ENCODE peak calls at places on chromosomes 7 and 10, in six cellular contexts. N is IMR-90, B is mammary epithelial cell, J is astrocyte, Q is mesenchymal stem cell, X is Karpas-422. V is an unnamed sample.

GRCh38 chr10:124001391-124002260 is 91.8 kb downstream of the CHST15 start:
- DNase-seq in J (no peak), B (no peak), N (no peak), X (no peak), Q (no peak), V (no peak)

GRCh38 chr7:23226841-23227450 is 19.6 kb upstream of the GPNMB start:
- DNase-seq in Q (no peak), X (no peak), J (no peak), N (no peak), B (no peak), V (no peak)

GRCh38 chr7:156101355-156101754 is 289.1 kb upstream of the SHH start:
- DNase-seq in N (no peak), Q (no peak), J (no peak), B (no peak), X (no peak), V (no peak)

GRCh38 chr10:88131561-88132139 is 268.2 kb downstream of the PTEN start:
- DNase-seq in Q (no peak), B (peak), N (no peak), J (peak), X (no peak), V (peak)

GRCh38 chr10:36493511-36493880 is 631.9 kb upstream of the ANKRD30A start:
- DNase-seq in X (peak), B (peak), J (peak), N (peak), Q (peak), V (no peak)

GRCh38 chr7:83520706-83521105 is 128.2 kb downstream of the SEMA3E start:
- DNase-seq in J (no peak), B (no peak), X (no peak), N (no peak), Q (no peak), V (no peak)

GRCh38 chr7:142898377-142899235 is 13.1 kb upstream of the TRPV6 start:
- DNase-seq in X (no peak), B (no peak), N (no peak), J (no peak), Q (no peak), V (no peak)

GRCh38 chr7:127770870-127771269 is 118.9 kb downstream of the SND1 start:
- DNase-seq in Q (peak), B (no peak), J (peak), N (peak), X (no peak), V (no peak)

GRCh38 chr10:86556532-86556931 is 34.9 kb upstream of the WAPL start:
- DNase-seq in N (no peak), J (no peak), B (no peak), Q (no peak), X (no peak), V (no peak)

GRCh38 chr10:5229019-5229418 is 32.4 kb downstream of the AKR1C4 start:
- DNase-seq in J (no peak), N (no peak), X (no peak), B (no peak), Q (no peak), V (no peak)

GRCh38 chr7:130593033-130593432 is 75.5 kb downstream of the COPG2 start:
- DNase-seq in Q (no peak), N (peak), J (no peak), B (peak), X (no peak), V (no peak)

GRCh38 chr10:94212876-94213595 is 149.7 kb downstream of the NOC3L start:
- DNase-seq in Q (peak), X (no peak), B (no peak), N (no peak), J (no peak), V (no peak)

GRCh38 chr7:36788814-36789470 is 64.6 kb upstream of the AOAH start:
- DNase-seq in Q (no peak), N (no peak), B (no peak), X (no peak), J (no peak), V (no peak)

GRCh38 chr7:25854059-25854458 is 297.9 kb upstream of the NFE2L3 start:
- DNase-seq in N (no peak), Q (peak), J (no peak), X (no peak), B (no peak), V (no peak)

GRCh38 chr7:97298561-97298960 is 181.1 kb downstream of the SDHAF3 start:
- DNase-seq in X (no peak), B (no peak), Q (peak), J (peak), N (no peak), V (no peak)

GRCh38 chr10:130179640-130180039 is 43.4 kb downstream of the GLRX3 start:
- DNase-seq in Q (peak), N (peak), B (peak), X (peak), J (peak), V (no peak)

GRCh38 chr7:2520131-2520807 is 695 bp downstream of the LFNG start:
- DNase-seq in Q (no peak), J (no peak), X (no peak), N (no peak), B (peak), V (no peak)

GRCh38 chr10:97991875-97992274 is 38.5 kb downstream of the CRTAC1 start:
- DNase-seq in N (peak), J (peak), Q (peak), B (peak), X (no peak), V (no peak)

GRCh38 chr7:130970696-130971095 is 236.7 kb upstream of the KLF14 start:
- DNase-seq in B (no peak), X (no peak), J (no peak), N (peak), Q (peak), V (no peak)

GRCh38 chr7:87435546-87435945 is 39.9 kb downstream of the ABCB4 start:
- DNase-seq in X (no peak), J (peak), N (peak), B (peak), Q (no peak), V (no peak)

GRCh38 chr7:77825140-77825539 is 26.6 kb downstream of the PHTF2 start:
- DNase-seq in B (no peak), X (no peak), Q (no peak), J (no peak), N (no peak), V (no peak)

GRCh38 chr10:76675951-76676587 is 961.5 kb downstream of the KCNMA1 start:
- DNase-seq in X (no peak), J (peak), Q (no peak), B (peak), N (no peak), V (no peak)

GRCh38 chr10:88838766-88839165 is 12.9 kb downstream of the ANKRD22 start:
- DNase-seq in J (no peak), Q (no peak), N (no peak), B (no peak), X (no peak), V (no peak)

DNA sequence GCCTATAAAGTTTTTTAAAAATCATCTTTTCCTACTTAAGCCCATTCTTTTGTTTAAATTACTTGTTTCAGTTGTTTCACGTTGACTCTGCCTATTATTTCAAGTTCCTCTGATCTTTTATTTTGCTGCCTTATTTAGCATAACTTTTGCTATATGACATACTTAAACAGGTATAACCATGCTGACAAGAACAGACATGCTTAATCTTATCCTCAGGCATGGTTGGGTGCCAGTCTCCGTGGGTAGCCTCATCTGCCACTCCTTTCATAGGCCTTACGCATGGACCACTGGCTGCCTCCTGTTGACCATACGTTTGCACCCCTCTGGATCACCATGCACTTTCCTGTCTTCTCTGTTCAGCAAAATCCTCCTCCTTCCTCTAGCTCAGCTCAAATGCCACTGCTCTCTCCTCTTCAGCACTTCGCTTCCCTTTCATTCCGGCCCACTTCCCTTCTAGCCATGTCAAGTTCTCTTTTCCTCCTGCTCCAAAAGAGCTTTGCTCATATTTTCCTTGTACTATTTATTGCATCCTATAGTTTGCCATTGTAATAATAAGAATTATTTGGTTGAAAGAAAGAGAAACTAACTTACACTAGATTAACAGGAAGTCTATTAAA is 10.0 kb upstream of the TSPAN33 start:
- DNase-seq in N (no peak), J (no peak), B (peak), X (no peak), Q (no peak), V (no peak)
- H2AFZ ChIP-seq in N (no peak), J (no peak), B (peak), X (no peak), Q (no peak), V (peak)

DNA sequence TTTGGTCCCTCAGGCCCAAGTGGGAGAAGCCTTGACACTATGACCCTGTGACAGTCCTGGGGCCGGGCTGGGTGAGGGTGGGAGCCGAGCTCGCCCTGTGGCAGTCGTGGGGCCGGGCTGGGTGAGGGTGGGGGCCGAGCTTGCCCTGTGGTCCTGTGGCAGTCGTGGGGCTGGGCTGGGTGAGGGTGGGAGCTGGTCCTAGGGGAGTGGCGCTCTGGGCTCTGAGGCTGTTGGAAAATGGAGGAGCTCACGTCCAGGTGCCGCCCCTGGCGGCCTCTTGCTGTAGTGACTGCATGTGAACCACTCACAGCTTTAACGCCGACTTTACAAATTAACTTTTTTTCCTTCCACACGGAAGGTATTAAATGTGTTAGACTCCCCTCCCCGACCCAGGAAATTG is 312.6 kb downstream of the WDR37 start:
- DNase-seq in J (no peak), X (peak), N (no peak), B (no peak), Q (peak), V (no peak)
- H2AFZ ChIP-seq in J (no peak), X (no peak), N (no peak), B (no peak), Q (no peak), V (no peak)

DNA sequence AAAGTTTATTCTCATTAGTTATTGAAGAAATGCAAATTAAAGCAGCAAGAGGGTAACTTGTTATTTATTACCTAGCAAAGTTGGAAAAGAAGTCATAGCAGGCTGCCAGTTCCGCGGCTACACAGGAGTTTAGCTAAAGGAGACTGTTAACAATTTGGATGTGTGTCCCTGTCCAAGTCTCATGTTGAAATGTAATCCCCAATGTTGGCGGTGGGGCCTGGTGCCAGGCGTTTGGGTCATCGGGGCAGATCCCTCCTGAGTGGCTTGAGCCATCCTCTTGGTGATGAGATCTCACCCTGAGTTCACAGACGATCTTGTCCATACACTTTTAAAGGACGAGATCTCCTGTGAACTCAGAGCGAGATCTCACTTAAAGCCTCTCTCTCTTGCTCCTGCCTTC is 608.3 kb downstream of the SH2D4B start:
- DNase-seq in J (no peak), Q (no peak), B (no peak), X (no peak), N (no peak), V (no peak)
- H2AFZ ChIP-seq in J (no peak), Q (no peak), B (no peak), X (no peak), N (no peak), V (no peak)

DNA sequence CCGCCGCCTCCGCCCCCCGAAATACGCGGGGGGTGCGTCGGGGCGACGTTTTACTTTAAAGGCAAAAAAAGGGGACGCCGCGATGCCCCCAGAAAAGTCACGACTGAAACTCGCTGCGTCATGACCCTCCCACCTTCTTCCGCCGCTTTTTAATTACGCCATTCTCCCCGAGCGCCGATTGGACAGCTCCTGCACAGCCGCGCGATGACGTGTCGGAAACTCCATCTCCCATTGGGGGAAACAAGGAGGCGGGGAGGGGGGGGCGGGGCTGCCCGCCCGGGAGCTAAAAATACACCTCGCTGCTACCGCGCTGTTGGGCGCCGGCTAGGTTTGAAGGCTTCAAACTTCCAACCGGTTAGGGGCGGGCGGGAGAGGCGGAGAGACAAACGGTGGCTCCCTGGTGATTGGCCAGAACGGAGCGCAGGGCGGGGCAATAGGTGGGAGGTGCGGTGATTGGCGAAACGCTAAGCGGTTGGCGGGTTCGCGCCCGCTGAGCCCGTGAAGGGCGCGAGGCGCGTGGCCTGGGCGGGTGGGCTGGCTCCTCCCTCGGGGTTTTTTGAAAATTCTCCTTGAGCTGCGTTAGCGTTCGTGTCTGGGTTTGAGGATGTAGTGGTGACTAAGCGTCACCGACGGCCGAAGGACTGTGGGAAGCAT is at the start of gene RHEB:
- DNase-seq in N (peak), X (peak), J (peak), Q (peak), B (peak), V (peak)
- H2AFZ ChIP-seq in N (peak), X (peak), J (peak), Q (peak), B (peak), V (peak)

GRCh38 chr10:29131952-29132820 is 156.7 kb upstream of the LYZL1 start:
- DNase-seq in N (peak), Q (peak), J (peak), B (no peak), X (no peak), V (no peak)
- H2AFZ ChIP-seq in N (peak), Q (no peak), J (peak), B (no peak), X (no peak), V (no peak)

GRCh38 chr7:12094365-12094921 is 116.7 kb upstream of the TMEM106B start:
- DNase-seq in B (no peak), Q (no peak), X (no peak), N (no peak), J (peak), V (no peak)
- H2AFZ ChIP-seq in B (no peak), Q (no peak), X (no peak), N (peak), J (no peak), V (no peak)